ENCODE peak calls at places on chromosomes 12 and 14, in nine cellular contexts. One of them, this sample, is unnamed.

GRCh38 chr14:100616854-100617714 is 29.9 kb upstream of the BEGAIN start:
- DNase-seq in fibroblast of lung: no peak
- DNase-seq in kidney: no peak
- DNase-seq in uterus: peak
- DNase-seq in suprapubic skin: peak
- DNase-seq in right cardiac atrium: no peak
- DNase-seq in endothelial cell of umbilical vein: no peak
- DNase-seq in neuronal stem cell: no peak
- DNase-seq in naive thymus-derived CD4-positive, alpha-beta T cell: peak
- DNase-seq in this sample: peak

GRCh38 chr14:68139466-68140110 is 320.0 kb downstream of the RAD51B start:
- DNase-seq in fibroblast of lung: no peak
- DNase-seq in kidney: no peak
- DNase-seq in uterus: no peak
- DNase-seq in suprapubic skin: no peak
- DNase-seq in right cardiac atrium: no peak
- DNase-seq in endothelial cell of umbilical vein: no peak
- DNase-seq in neuronal stem cell: no peak
- DNase-seq in naive thymus-derived CD4-positive, alpha-beta T cell: no peak
- DNase-seq in this sample: no peak

GRCh38 chr12:14410841-14411569 is 45.5 kb downstream of the ATF7IP start:
- DNase-seq in fibroblast of lung: no peak
- DNase-seq in kidney: no peak
- DNase-seq in uterus: no peak
- DNase-seq in suprapubic skin: no peak
- DNase-seq in right cardiac atrium: no peak
- DNase-seq in endothelial cell of umbilical vein: peak
- DNase-seq in neuronal stem cell: no peak
- DNase-seq in naive thymus-derived CD4-positive, alpha-beta T cell: no peak
- DNase-seq in this sample: no peak

GRCh38 chr12:78764913-78765312 is 99.7 kb upstream of the SYT1 start:
- DNase-seq in fibroblast of lung: no peak
- DNase-seq in kidney: no peak
- DNase-seq in uterus: no peak
- DNase-seq in suprapubic skin: no peak
- DNase-seq in right cardiac atrium: no peak
- DNase-seq in endothelial cell of umbilical vein: no peak
- DNase-seq in neuronal stem cell: no peak
- DNase-seq in naive thymus-derived CD4-positive, alpha-beta T cell: no peak
- DNase-seq in this sample: no peak

GRCh38 chr12:107108995-107109508 is 15.7 kb upstream of the CRY1 start:
- DNase-seq in fibroblast of lung: no peak
- DNase-seq in kidney: no peak
- DNase-seq in uterus: no peak
- DNase-seq in suprapubic skin: no peak
- DNase-seq in right cardiac atrium: no peak
- DNase-seq in endothelial cell of umbilical vein: no peak
- DNase-seq in neuronal stem cell: no peak
- DNase-seq in naive thymus-derived CD4-positive, alpha-beta T cell: no peak
- DNase-seq in this sample: no peak

GRCh38 chr14:99009875-99010274 is 262.1 kb downstream of the BCL11B start:
- DNase-seq in fibroblast of lung: no peak
- DNase-seq in kidney: no peak
- DNase-seq in uterus: no peak
- DNase-seq in suprapubic skin: no peak
- DNase-seq in right cardiac atrium: no peak
- DNase-seq in endothelial cell of umbilical vein: no peak
- DNase-seq in neuronal stem cell: no peak
- DNase-seq in naive thymus-derived CD4-positive, alpha-beta T cell: peak
- DNase-seq in this sample: no peak

GRCh38 chr12:3077572-3078081 is 448 bp downstream of the TSPAN9 start:
- DNase-seq in fibroblast of lung: peak
- DNase-seq in kidney: peak
- DNase-seq in uterus: peak
- DNase-seq in suprapubic skin: peak
- DNase-seq in right cardiac atrium: peak
- DNase-seq in endothelial cell of umbilical vein: no peak
- DNase-seq in neuronal stem cell: no peak
- DNase-seq in naive thymus-derived CD4-positive, alpha-beta T cell: peak
- DNase-seq in this sample: peak

GRCh38 chr14:73237219-73237785 is at the start of gene PAPLN:
- DNase-seq in fibroblast of lung: peak
- DNase-seq in kidney: peak
- DNase-seq in uterus: peak
- DNase-seq in suprapubic skin: no peak
- DNase-seq in right cardiac atrium: no peak
- DNase-seq in endothelial cell of umbilical vein: no peak
- DNase-seq in neuronal stem cell: no peak
- DNase-seq in naive thymus-derived CD4-positive, alpha-beta T cell: no peak
- DNase-seq in this sample: peak

GRCh38 chr14:95300697-95301526 is 18.8 kb downstream of the CLMN start:
- DNase-seq in fibroblast of lung: no peak
- DNase-seq in kidney: no peak
- DNase-seq in uterus: no peak
- DNase-seq in suprapubic skin: no peak
- DNase-seq in right cardiac atrium: no peak
- DNase-seq in endothelial cell of umbilical vein: no peak
- DNase-seq in neuronal stem cell: no peak
- DNase-seq in naive thymus-derived CD4-positive, alpha-beta T cell: no peak
- DNase-seq in this sample: no peak

GRCh38 chr14:76782885-76783566 is 21.8 kb downstream of the VASH1 start:
- DNase-seq in fibroblast of lung: no peak
- DNase-seq in kidney: no peak
- DNase-seq in uterus: no peak
- DNase-seq in suprapubic skin: no peak
- DNase-seq in right cardiac atrium: no peak
- DNase-seq in endothelial cell of umbilical vein: no peak
- DNase-seq in neuronal stem cell: no peak
- DNase-seq in naive thymus-derived CD4-positive, alpha-beta T cell: no peak
- DNase-seq in this sample: no peak

GRCh38 chr12:93090768-93091172 is 161.7 kb upstream of the EEA1 start:
- DNase-seq in fibroblast of lung: peak
- DNase-seq in kidney: no peak
- DNase-seq in uterus: no peak
- DNase-seq in suprapubic skin: no peak
- DNase-seq in right cardiac atrium: no peak
- DNase-seq in endothelial cell of umbilical vein: peak
- DNase-seq in neuronal stem cell: no peak
- DNase-seq in naive thymus-derived CD4-positive, alpha-beta T cell: no peak
- DNase-seq in this sample: peak

GRCh38 chr12:121748571-121749265 is 36.2 kb downstream of the TMEM120B start:
- DNase-seq in fibroblast of lung: peak
- DNase-seq in kidney: peak
- DNase-seq in uterus: peak
- DNase-seq in suprapubic skin: no peak
- DNase-seq in right cardiac atrium: peak
- DNase-seq in endothelial cell of umbilical vein: peak
- DNase-seq in neuronal stem cell: no peak
- DNase-seq in naive thymus-derived CD4-positive, alpha-beta T cell: no peak
- DNase-seq in this sample: peak

GRCh38 chr14:33249361-33249760 is 310.7 kb downstream of the NPAS3 start:
- DNase-seq in fibroblast of lung: no peak
- DNase-seq in kidney: no peak
- DNase-seq in uterus: no peak
- DNase-seq in suprapubic skin: no peak
- DNase-seq in right cardiac atrium: no peak
- DNase-seq in endothelial cell of umbilical vein: no peak
- DNase-seq in neuronal stem cell: peak
- DNase-seq in naive thymus-derived CD4-positive, alpha-beta T cell: no peak
- DNase-seq in this sample: no peak

DNA sequence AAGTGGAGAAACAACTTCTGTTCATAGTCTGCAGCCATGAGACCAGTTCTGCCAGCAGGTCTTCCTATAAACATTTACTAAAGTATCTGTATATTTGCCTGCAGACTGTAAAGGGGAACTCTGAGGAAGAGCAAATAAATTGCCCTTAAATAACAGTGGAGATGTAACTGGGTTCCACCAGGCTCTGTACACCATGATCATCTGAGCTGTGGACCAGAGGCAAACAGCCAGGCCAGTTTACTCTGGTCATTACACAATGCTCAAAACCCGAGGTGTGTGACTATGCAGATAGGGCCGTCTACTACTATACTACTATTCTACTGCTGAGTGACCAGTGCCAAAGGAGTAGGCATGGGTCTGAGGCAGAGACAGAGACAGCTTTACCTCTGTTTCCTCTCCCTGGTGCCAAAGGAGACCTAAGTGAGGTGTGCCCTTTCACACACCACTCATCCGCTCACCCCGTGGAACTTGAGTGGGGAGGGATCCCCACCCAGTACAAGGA is 21.2 kb upstream of the CERS5 start:
- DNase-seq in fibroblast of lung: no peak
- DNase-seq in kidney: no peak
- DNase-seq in uterus: peak
- DNase-seq in suprapubic skin: no peak
- DNase-seq in right cardiac atrium: no peak
- DNase-seq in endothelial cell of umbilical vein: no peak
- DNase-seq in neuronal stem cell: no peak
- DNase-seq in naive thymus-derived CD4-positive, alpha-beta T cell: no peak
- DNase-seq in this sample: peak
- H3K27ac ChIP-seq in fibroblast of lung: peak
- H3K27ac ChIP-seq in kidney: no peak
- H3K27ac ChIP-seq in uterus: peak
- H3K27ac ChIP-seq in suprapubic skin: peak
- H3K27ac ChIP-seq in right cardiac atrium: no peak
- H3K27ac ChIP-seq in endothelial cell of umbilical vein: no peak
- H3K27ac ChIP-seq in neuronal stem cell: no peak
- H3K27ac ChIP-seq in naive thymus-derived CD4-positive, alpha-beta T cell: no peak
- H3K27ac ChIP-seq in this sample: peak

GRCh38 chr12:21502872-21503271 is 1.3 kb downstream of the GOLT1B start:
- DNase-seq in fibroblast of lung: no peak
- DNase-seq in kidney: no peak
- DNase-seq in uterus: no peak
- DNase-seq in suprapubic skin: no peak
- DNase-seq in right cardiac atrium: no peak
- DNase-seq in endothelial cell of umbilical vein: no peak
- DNase-seq in neuronal stem cell: no peak
- DNase-seq in naive thymus-derived CD4-positive, alpha-beta T cell: no peak
- DNase-seq in this sample: no peak

GRCh38 chr12:21502164-21502496 is 541 bp downstream of the GOLT1B start:
- DNase-seq in fibroblast of lung: peak
- DNase-seq in kidney: peak
- DNase-seq in uterus: no peak
- DNase-seq in suprapubic skin: no peak
- DNase-seq in right cardiac atrium: no peak
- DNase-seq in endothelial cell of umbilical vein: peak
- DNase-seq in neuronal stem cell: no peak
- DNase-seq in naive thymus-derived CD4-positive, alpha-beta T cell: peak
- DNase-seq in this sample: peak

GRCh38 chr12:21501258-21502163 is at the start of the genes GOLT1B and RECQL:
- DNase-seq in fibroblast of lung: peak
- DNase-seq in kidney: peak
- DNase-seq in uterus: peak
- DNase-seq in suprapubic skin: peak
- DNase-seq in right cardiac atrium: peak
- DNase-seq in endothelial cell of umbilical vein: peak
- DNase-seq in neuronal stem cell: peak
- DNase-seq in naive thymus-derived CD4-positive, alpha-beta T cell: peak
- DNase-seq in this sample: peak

GRCh38 chr12:21499765-21500164 is 1.7 kb downstream of the RECQL start:
- DNase-seq in fibroblast of lung: no peak
- DNase-seq in kidney: no peak
- DNase-seq in uterus: no peak
- DNase-seq in suprapubic skin: no peak
- DNase-seq in right cardiac atrium: no peak
- DNase-seq in endothelial cell of umbilical vein: no peak
- DNase-seq in neuronal stem cell: no peak
- DNase-seq in naive thymus-derived CD4-positive, alpha-beta T cell: no peak
- DNase-seq in this sample: no peak

GRCh38 chr12:21500786-21501257 is 613 bp downstream of the RECQL start:
- DNase-seq in fibroblast of lung: no peak
- DNase-seq in kidney: no peak
- DNase-seq in uterus: no peak
- DNase-seq in suprapubic skin: no peak
- DNase-seq in right cardiac atrium: no peak
- DNase-seq in endothelial cell of umbilical vein: no peak
- DNase-seq in neuronal stem cell: no peak
- DNase-seq in naive thymus-derived CD4-positive, alpha-beta T cell: no peak
- DNase-seq in this sample: no peak
- H3K27ac ChIP-seq in fibroblast of lung: peak
- H3K27ac ChIP-seq in kidney: peak
- H3K27ac ChIP-seq in uterus: peak
- H3K27ac ChIP-seq in suprapubic skin: peak
- H3K27ac ChIP-seq in right cardiac atrium: peak
- H3K27ac ChIP-seq in endothelial cell of umbilical vein: peak
- H3K27ac ChIP-seq in neuronal stem cell: no peak
- H3K27ac ChIP-seq in naive thymus-derived CD4-positive, alpha-beta T cell: peak
- H3K27ac ChIP-seq in this sample: peak

GRCh38 chr14:24368215-24368561 is 204 bp downstream of the NFATC4 start:
- DNase-seq in fibroblast of lung: no peak
- DNase-seq in kidney: no peak
- DNase-seq in uterus: no peak
- DNase-seq in suprapubic skin: no peak
- DNase-seq in right cardiac atrium: no peak
- DNase-seq in endothelial cell of umbilical vein: peak
- DNase-seq in neuronal stem cell: peak
- DNase-seq in naive thymus-derived CD4-positive, alpha-beta T cell: no peak
- DNase-seq in this sample: peak

GRCh38 chr14:24365600-24366374 is 2.2 kb upstream of the NFATC4 start:
- DNase-seq in fibroblast of lung: peak
- DNase-seq in kidney: peak
- DNase-seq in uterus: peak
- DNase-seq in suprapubic skin: peak
- DNase-seq in right cardiac atrium: peak
- DNase-seq in endothelial cell of umbilical vein: peak
- DNase-seq in neuronal stem cell: peak
- DNase-seq in naive thymus-derived CD4-positive, alpha-beta T cell: peak
- DNase-seq in this sample: peak

GRCh38 chr14:24366375-24366663 is 1.7 kb upstream of the NFATC4 start:
- DNase-seq in fibroblast of lung: no peak
- DNase-seq in kidney: no peak
- DNase-seq in uterus: no peak
- DNase-seq in suprapubic skin: no peak
- DNase-seq in right cardiac atrium: no peak
- DNase-seq in endothelial cell of umbilical vein: no peak
- DNase-seq in neuronal stem cell: no peak
- DNase-seq in naive thymus-derived CD4-positive, alpha-beta T cell: peak
- DNase-seq in this sample: no peak

GRCh38 chr14:24367506-24368214 is at the start of gene NFATC4:
- DNase-seq in fibroblast of lung: peak
- DNase-seq in kidney: peak
- DNase-seq in uterus: peak
- DNase-seq in suprapubic skin: peak
- DNase-seq in right cardiac atrium: peak
- DNase-seq in endothelial cell of umbilical vein: peak
- DNase-seq in neuronal stem cell: peak
- DNase-seq in naive thymus-derived CD4-positive, alpha-beta T cell: peak
- DNase-seq in this sample: peak

GRCh38 chr14:24366664-24367505 is 1.1 kb upstream of the NFATC4 start:
- DNase-seq in fibroblast of lung: peak
- DNase-seq in kidney: peak
- DNase-seq in uterus: peak
- DNase-seq in suprapubic skin: peak
- DNase-seq in right cardiac atrium: peak
- DNase-seq in endothelial cell of umbilical vein: peak
- DNase-seq in neuronal stem cell: peak
- DNase-seq in naive thymus-derived CD4-positive, alpha-beta T cell: peak
- DNase-seq in this sample: peak
- H3K27ac ChIP-seq in fibroblast of lung: peak
- H3K27ac ChIP-seq in kidney: peak
- H3K27ac ChIP-seq in uterus: peak
- H3K27ac ChIP-seq in suprapubic skin: peak
- H3K27ac ChIP-seq in right cardiac atrium: peak
- H3K27ac ChIP-seq in endothelial cell of umbilical vein: peak
- H3K27ac ChIP-seq in neuronal stem cell: peak
- H3K27ac ChIP-seq in naive thymus-derived CD4-positive, alpha-beta T cell: no peak
- H3K27ac ChIP-seq in this sample: peak

GRCh38 chr12:10042167-10042566 is 11.7 kb downstream of the CLEC9A start:
- DNase-seq in fibroblast of lung: no peak
- DNase-seq in kidney: no peak
- DNase-seq in uterus: no peak
- DNase-seq in suprapubic skin: no peak
- DNase-seq in right cardiac atrium: no peak
- DNase-seq in endothelial cell of umbilical vein: peak
- DNase-seq in neuronal stem cell: no peak
- DNase-seq in naive thymus-derived CD4-positive, alpha-beta T cell: no peak
- DNase-seq in this sample: no peak
- H3K27ac ChIP-seq in fibroblast of lung: no peak
- H3K27ac ChIP-seq in kidney: no peak
- H3K27ac ChIP-seq in uterus: no peak
- H3K27ac ChIP-seq in suprapubic skin: no peak
- H3K27ac ChIP-seq in right cardiac atrium: no peak
- H3K27ac ChIP-seq in endothelial cell of umbilical vein: peak
- H3K27ac ChIP-seq in neuronal stem cell: no peak
- H3K27ac ChIP-seq in naive thymus-derived CD4-positive, alpha-beta T cell: no peak
- H3K27ac ChIP-seq in this sample: no peak

This sample was measured in osteoblast.